ENCODE peak calls at places on chromosomes 11 and 22, in ten cellular contexts. U, O, Z, X, D, W, P, E, B and V are unnamed samples.
A peak's percentile ranks its signal among the peaks of the same experiment; 100 is the strongest.

GRCh38 chr11:3044004-3044403 is 13.2 kb downstream of the CARS1 start:
- DNase-seq in B (no peak), W (no peak), X (no peak), P (no peak), U (no peak), E (peak; percentile 68), O (no peak), Z (no peak), D (no peak), V (no peak)

GRCh38 chr11:11003226-11003625 is 145.4 kb upstream of the ZBED5 start:
- DNase-seq in E (no peak), P (no peak), U (no peak), B (no peak), W (no peak), Z (no peak), D (no peak), O (no peak), X (no peak), V (no peak)

GRCh38 chr11:10305964-10306918 is 1.4 kb downstream of the ADM start:
- DNase-seq in O (peak; percentile 65), Z (no peak), W (no peak), U (peak; percentile 36), E (no peak), X (peak; percentile 53), D (no peak), B (no peak), P (no peak), V (peak; percentile 45)

GRCh38 chr11:116215471-116216113 is 557.2 kb downstream of the BUD13 start:
- DNase-seq in E (no peak), B (no peak), U (no peak), X (no peak), Z (no peak), O (no peak), D (no peak), W (no peak), P (no peak), V (peak; percentile 20)

GRCh38 chr11:82675838-82676237 is 57.8 kb downstream of the FAM181B start:
- DNase-seq in Z (no peak), P (no peak), E (no peak), D (no peak), O (no peak), X (no peak), B (no peak), U (no peak), W (no peak), V (no peak)

GRCh38 chr22:20436309-20437252 is 1.0 kb downstream of the SCARF2 start:
- DNase-seq in B (peak; percentile 49), E (peak; percentile 90), Z (no peak), P (no peak), U (peak; percentile 47), W (no peak), O (no peak), D (no peak), X (peak; percentile 78), V (peak; percentile 74)

GRCh38 chr22:35656284-35656752 is 8.1 kb downstream of the APOL6 start:
- DNase-seq in D (no peak), Z (no peak), B (no peak), X (no peak), W (no peak), U (no peak), O (no peak), E (no peak), P (no peak), V (peak; percentile 26)

GRCh38 chr11:79228417-79228755 is 212.4 kb downstream of the TENM4 start:
- DNase-seq in X (no peak), D (no peak), E (no peak), P (no peak), Z (no peak), O (no peak), U (no peak), W (no peak), B (no peak), V (no peak)

GRCh38 chr11:117426297-117426685 is 98.6 kb downstream of the CEP164 start:
- DNase-seq in P (peak; percentile 51), B (peak; percentile 59), O (peak; percentile 96), U (peak; percentile 86), D (peak; percentile 64), Z (no peak), E (peak; percentile 89), W (peak; percentile 61), X (peak; percentile 78), V (peak; percentile 87)

GRCh38 chr11:47398551-47398950 is 9.8 kb upstream of the SLC39A13 start:
- DNase-seq in W (no peak), D (no peak), B (no peak), O (peak; percentile 51), E (no peak), X (peak; percentile 4), P (no peak), U (no peak), Z (no peak), V (no peak)

GRCh38 chr22:29308791-29309262 is 2.4 kb downstream of the GAS2L1 start:
- DNase-seq in D (no peak), P (peak; percentile 18), Z (peak; percentile 22), U (peak; percentile 51), B (peak; percentile 81), O (peak; percentile 64), E (peak; percentile 71), W (no peak), X (peak; percentile 45), V (no peak)